ENCODE peak calls at places on chromosomes 3 and 15, in nine cellular contexts. N is sigmoid colon; D is adipocyte; M is mucosa of descending colon; Q is PC-3; S is H9; L is body of pancreas; I is CD4-positive, alpha-beta memory T cell; G is spleen. R is an unnamed sample.

GRCh38 chr15:68699881-68700394 is 120.8 kb downstream of the ANP32A start:
- DNase-seq in S (no peak), M (no peak), G (peak; percentile 69), Q (no peak), D (no peak), N (peak; percentile 67), L (no peak), I (no peak), R (peak; percentile 80)

GRCh38 chr15:50182233-50183013 is 427 bp downstream of the SLC27A2 start:
- DNase-seq in L (peak; percentile 36), N (no peak), G (peak; percentile 88), S (peak; percentile 51), M (peak; percentile 84), D (peak; percentile 46), Q (no peak), I (peak; percentile 36), R (peak; percentile 85)

GRCh38 chr3:23776352-23776891 is 29.3 kb upstream of the UBE2E1 start:
- DNase-seq in D (peak; percentile 91), L (no peak), N (no peak), G (no peak), S (no peak), I (no peak), Q (no peak), M (no peak), R (peak; percentile 94)

GRCh38 chr3:66140106-66140505 is 80.7 kb upstream of the SLC25A26 start:
- DNase-seq in Q (no peak), N (no peak), L (no peak), I (no peak), G (no peak), D (no peak), M (no peak), S (no peak), R (no peak)

GRCh38 chr3:179589143-179589542 is 15.3 kb downstream of the MRPL47 start:
- DNase-seq in D (peak; percentile 7), Q (no peak), L (no peak), M (no peak), G (no peak), I (no peak), N (no peak), S (no peak), R (no peak)

GRCh38 chr3:189276481-189277190 is 104.9 kb downstream of the TPRG1 start:
- DNase-seq in D (peak; percentile 74), N (no peak), M (no peak), I (no peak), Q (peak; percentile 78), G (no peak), S (no peak), L (no peak), R (peak; percentile 49)

GRCh38 chr3:183378545-183378944 is 49.9 kb downstream of the MCF2L2 start:
- DNase-seq in Q (no peak), N (no peak), G (no peak), L (no peak), D (no peak), I (no peak), S (no peak), M (no peak), R (no peak)

GRCh38 chr3:30286007-30286669 is 320.3 kb upstream of the TGFBR2 start:
- DNase-seq in D (peak; percentile 79), G (no peak), M (peak; percentile 38), L (peak; percentile 87), I (no peak), Q (peak; percentile 93), S (no peak), N (peak; percentile 85), R (peak; percentile 58)

GRCh38 chr3:60770532-60770931 is 480.7 kb downstream of the FHIT start:
- DNase-seq in N (no peak), D (no peak), I (no peak), S (no peak), L (no peak), M (no peak), G (no peak), Q (peak; percentile 83), R (no peak)

GRCh38 chr15:63583027-63583426 is 14.2 kb upstream of the FBXL22 start:
- DNase-seq in D (peak; percentile 55), G (no peak), M (no peak), N (no peak), I (no peak), L (no peak), S (no peak), Q (peak; percentile 23), R (peak; percentile 89)

GRCh38 chr3:19342428-19342827 is 194.1 kb downstream of the KCNH8 start:
- DNase-seq in Q (no peak), N (no peak), G (no peak), S (no peak), M (no peak), L (no peak), D (no peak), I (no peak), R (no peak)

GRCh38 chr3:30720586-30721313 is 114.3 kb downstream of the TGFBR2 start:
- DNase-seq in N (no peak), Q (peak; percentile 97), M (no peak), G (no peak), D (peak; percentile 34), I (no peak), L (no peak), S (no peak), R (peak; percentile 38)

GRCh38 chr3:24196526-24196925 is 251.4 kb downstream of the NR1D2 start:
- DNase-seq in I (no peak), Q (peak; percentile 18), N (no peak), M (no peak), D (peak; percentile 55), S (no peak), L (no peak), G (no peak), R (no peak)

GRCh38 chr3:157589168-157589567 is 86.0 kb upstream of the VEPH1 start:
- DNase-seq in G (no peak), S (no peak), N (no peak), D (peak; percentile 47), L (no peak), Q (no peak), I (no peak), M (no peak), R (no peak)

DNA sequence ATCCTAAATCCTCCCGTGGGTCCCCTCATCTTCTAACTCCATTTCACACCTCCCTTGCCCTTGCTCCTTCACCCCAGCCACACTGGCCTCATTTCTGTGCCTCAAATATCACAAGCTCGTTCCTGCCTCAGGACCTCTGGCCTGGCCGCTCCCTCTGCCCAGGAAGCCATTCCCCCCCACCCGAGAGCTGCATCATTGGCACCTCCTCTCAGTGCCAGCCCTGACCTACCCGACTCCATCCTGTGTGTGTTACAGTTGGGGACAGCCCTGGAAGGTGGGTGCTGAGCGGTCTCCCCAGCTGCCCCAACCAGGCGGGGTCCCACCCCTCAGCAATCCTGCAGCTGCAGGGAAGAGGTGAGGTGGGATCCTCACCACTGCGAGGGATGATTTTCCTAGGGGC is 14.5 kb downstream of the PLXND1 start:
- DNase-seq in M (no peak), N (no peak), S (no peak), G (peak; percentile 78), L (no peak), D (no peak), Q (no peak), I (no peak), R (peak; percentile 64)
- H3K4me1 ChIP-seq in M (peaks cover 13% of the 10 kb centered on the region), N (no peaks in the 10 kb centered on the region), S (peaks cover 12% of the 10 kb centered on the region), G (peaks cover 43% of the 10 kb centered on the region), L (peaks cover 34% of the 10 kb centered on the region), D (peaks cover 83% of the 10 kb centered on the region), Q (no peaks in the 10 kb centered on the region), I (peaks cover 27% of the 10 kb centered on the region), R (peaks cover 44% of the 10 kb centered on the region)

GRCh38 chr15:31352283-31352880 is 25.7 kb downstream of the KLF13 start:
- DNase-seq in I (no peak), D (no peak), G (peak; percentile 84), L (peak; percentile 96), M (peak; percentile 61), N (no peak), S (no peak), Q (no peak), R (peak; percentile 77)

GRCh38 chr15:31350771-31351170 is 24.1 kb downstream of the KLF13 start:
- DNase-seq in M (no peak), I (no peak), L (no peak), D (no peak), N (no peak), Q (no peak), G (no peak), S (no peak), R (no peak)

GRCh38 chr15:31352911-31353811 is 26.5 kb downstream of the KLF13 start:
- DNase-seq in L (peak; percentile 70), N (peak; percentile 89), S (no peak), G (peak; percentile 92), Q (no peak), D (peak; percentile 88), I (peak; percentile 53), M (peak; percentile 72), R (peak; percentile 98)

GRCh38 chr15:31357148-31357547 is 30.5 kb downstream of the KLF13 start:
- DNase-seq in N (no peak), G (no peak), D (no peak), S (no peak), Q (no peak), I (peak; percentile 60), L (no peak), M (peak; percentile 34), R (no peak)

GRCh38 chr15:31353931-31354330 is 27.3 kb downstream of the KLF13 start:
- DNase-seq in M (peak; percentile 45), G (peak; percentile 80), L (peak; percentile 42), I (no peak), Q (no peak), S (no peak), D (peak; percentile 37), N (no peak), R (peak; percentile 86)
- H3K4me1 ChIP-seq in M (peaks cover 92% of the 10 kb centered on the region), G (peaks cover 29% of the 10 kb centered on the region), L (peaks cover 100% of the 10 kb centered on the region), I (peaks cover 100% of the 10 kb centered on the region), Q (no peaks in the 10 kb centered on the region), S (no peaks in the 10 kb centered on the region), D (peaks cover 71% of the 10 kb centered on the region), N (no peaks in the 10 kb centered on the region), R (peaks cover 33% of the 10 kb centered on the region)

GRCh38 chr15:90024406-90024805 is 23.3 kb downstream of the ZNF710 start:
- DNase-seq in N (peak; percentile 41), S (no peak), G (peak; percentile 58), L (peak; percentile 8), D (no peak), M (no peak), Q (no peak), I (no peak), R (no peak)

GRCh38 chr15:90025461-90026033 is 24.4 kb downstream of the ZNF710 start:
- DNase-seq in M (no peak), G (no peak), S (no peak), L (peak; percentile 3), Q (no peak), N (no peak), D (peak; percentile 34), I (no peak), R (no peak)

GRCh38 chr15:90021108-90021507 is 20.0 kb downstream of the ZNF710 start:
- DNase-seq in M (no peak), Q (no peak), I (no peak), L (peak; percentile 1), S (no peak), G (no peak), N (peak; percentile 57), D (no peak), R (no peak)

GRCh38 chr15:90022345-90022744 is 21.2 kb downstream of the ZNF710 start:
- DNase-seq in D (no peak), S (no peak), Q (no peak), G (no peak), L (no peak), M (peak; percentile 12), I (no peak), N (peak; percentile 42), R (no peak)

GRCh38 chr15:90022905-90023700 is 22.0 kb downstream of the ZNF710 start:
- DNase-seq in G (no peak), M (peak; percentile 17), I (no peak), L (peak; percentile 14), N (peak; percentile 35), D (no peak), Q (no peak), S (no peak), R (no peak)
- H3K4me1 ChIP-seq in G (peaks cover 6% of the 10 kb centered on the region), M (peaks cover 24% of the 10 kb centered on the region), I (peaks cover 11% of the 10 kb centered on the region), L (peaks cover 43% of the 10 kb centered on the region), N (no peaks in the 10 kb centered on the region), D (no peaks in the 10 kb centered on the region), Q (no peaks in the 10 kb centered on the region), S (no peaks in the 10 kb centered on the region), R (no peaks in the 10 kb centered on the region)

GRCh38 chr3:176562381-176562780 is 634.9 kb downstream of the TBL1XR1 start:
- DNase-seq in L (no peak), M (no peak), S (no peak), D (no peak), Q (no peak), G (no peak), N (no peak), I (no peak), R (no peak)
- H3K4me1 ChIP-seq in L (no peaks in the 10 kb centered on the region), M (no peaks in the 10 kb centered on the region), S (peaks cover 7% of the 10 kb centered on the region), D (no peaks in the 10 kb centered on the region), Q (no peaks in the 10 kb centered on the region), G (no peaks in the 10 kb centered on the region), N (no peaks in the 10 kb centered on the region), I (no peaks in the 10 kb centered on the region), R (no peaks in the 10 kb centered on the region)